ENCODE peak calls at places on chromosomes 1 and 21, in nine cellular contexts. M, B, Y, P, U, L, N, V and Q are unnamed samples.

GRCh38 chr1:42798010-42798409 is 13.2 kb downstream of the TMEM269 start:
- DNase-seq in B (no peak), M (no peak), P (no peak), V (no peak), Y (no peak), U (no peak), N (no peak), L (no peak), Q (no peak)

GRCh38 chr21:16532841-16533240 is 803.1 kb downstream of the USP25 start:
- DNase-seq in Y (no peak), M (no peak), V (no peak), U (peak), L (no peak), B (no peak), P (no peak), N (no peak), Q (no peak)

GRCh38 chr1:87826639-87827345 is 498.1 kb downstream of the LMO4 start:
- DNase-seq in U (peak), M (no peak), B (no peak), L (no peak), V (no peak), Y (no peak), N (peak), P (no peak), Q (no peak)

GRCh38 chr1:20198296-20198695 is 12.0 kb upstream of the PLA2G2C start:
- DNase-seq in V (no peak), Y (no peak), B (no peak), P (no peak), M (no peak), U (no peak), L (no peak), N (no peak), Q (no peak)

GRCh38 chr1:212557739-212558664 is 50.6 kb upstream of the ATF3 start:
- DNase-seq in V (no peak), Y (peak), P (no peak), L (peak), B (no peak), U (peak), N (no peak), M (peak), Q (peak)

GRCh38 chr1:74161494-74161893 is 36.5 kb downstream of the LRRIQ3 start:
- DNase-seq in M (no peak), V (no peak), N (no peak), P (no peak), U (no peak), L (no peak), Y (no peak), B (no peak), Q (no peak)

GRCh38 chr1:222749927-222750326 is 12.9 kb downstream of the FAM177B start:
- DNase-seq in P (no peak), Y (no peak), V (no peak), M (no peak), L (no peak), N (no peak), U (no peak), B (no peak), Q (no peak)

GRCh38 chr1:202081992-202082391 is 40.7 kb upstream of the GPR37L1 start:
- DNase-seq in N (no peak), M (peak), U (no peak), Y (no peak), B (no peak), L (no peak), V (no peak), P (no peak), Q (peak)

GRCh38 chr1:182629674-182630073 is 25.5 kb upstream of the RGS16 start:
- DNase-seq in M (no peak), U (no peak), V (no peak), N (no peak), P (no peak), Y (no peak), L (no peak), B (no peak), Q (no peak)

DNA sequence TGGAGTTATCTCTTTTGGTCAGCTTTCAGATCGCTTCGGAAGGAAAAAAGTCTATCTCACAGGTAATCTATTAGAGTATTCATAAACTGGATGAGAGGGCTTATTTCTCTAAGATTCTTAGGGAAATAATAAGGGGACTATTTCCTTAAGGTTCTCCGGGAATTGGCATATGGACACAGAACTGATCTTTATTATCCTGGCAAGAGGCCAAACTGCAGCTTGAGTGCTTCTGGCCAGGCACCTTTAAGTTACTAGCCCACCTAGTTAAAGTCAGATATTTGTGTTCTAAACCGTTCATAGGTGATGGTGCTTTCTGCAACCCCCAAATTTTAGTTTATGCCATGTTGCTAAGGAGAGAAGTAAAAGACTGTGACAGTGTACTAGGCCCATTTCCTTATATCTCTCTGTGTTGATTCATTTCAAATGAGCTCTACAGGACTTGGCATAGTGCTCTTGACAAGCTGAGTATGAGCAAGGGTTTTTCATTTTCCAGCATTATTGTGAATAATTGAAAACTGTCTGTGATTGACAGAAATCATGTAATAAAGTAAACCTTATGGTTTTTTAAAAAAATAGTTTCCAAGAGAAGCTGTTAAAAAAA is 43.4 kb downstream of the SLC22A15 start:
- DNase-seq in L (no peak), M (no peak), U (no peak), V (no peak), P (no peak), B (no peak), Y (no peak), N (no peak), Q (no peak)
- TF ChIP-seq CTCF in L (no peak), M (no peak), U (no peak), V (no peak), P (no peak), B (no peak), Y (no peak), N (no peak), Q (no peak)

GRCh38 chr1:22889213-22889827 is 83.3 kb downstream of the LACTBL1 start:
- DNase-seq in N (no peak), B (no peak), L (no peak), V (no peak), U (peak), P (peak), Y (no peak), M (peak), Q (peak)
- TF ChIP-seq CTCF in N (peak), B (peak), L (peak), V (peak), U (peak), P (peak), Y (peak), M (peak), Q (peak)

GRCh38 chr1:50329332-50329932 is 93.8 kb downstream of the DMRTA2 start:
- DNase-seq in V (no peak), M (no peak), P (no peak), L (no peak), N (no peak), Y (no peak), B (no peak), U (no peak), Q (peak)
- TF ChIP-seq CTCF in V (peak), M (no peak), P (no peak), L (no peak), N (no peak), Y (no peak), B (no peak), U (no peak), Q (no peak)

GRCh38 chr1:234479866-234480265 is 887 bp upstream of the TARBP1 start:
- DNase-seq in M (no peak), P (no peak), L (no peak), U (no peak), Y (no peak), N (no peak), V (no peak), B (no peak), Q (no peak)

GRCh38 chr1:234477373-234478151 is 1.4 kb downstream of the TARBP1 start:
- DNase-seq in M (no peak), Y (no peak), V (no peak), U (no peak), L (no peak), N (no peak), B (no peak), P (no peak), Q (no peak)

GRCh38 chr1:234479310-234479559 is 256 bp upstream of the TARBP1 start:
- DNase-seq in M (no peak), U (no peak), V (no peak), N (no peak), B (no peak), P (no peak), L (no peak), Y (no peak), Q (no peak)

GRCh38 chr1:234478152-234478480 is 863 bp downstream of the TARBP1 start:
- DNase-seq in B (peak), P (peak), Y (no peak), M (peak), L (no peak), N (no peak), U (peak), V (peak), Q (peak)

DNA sequence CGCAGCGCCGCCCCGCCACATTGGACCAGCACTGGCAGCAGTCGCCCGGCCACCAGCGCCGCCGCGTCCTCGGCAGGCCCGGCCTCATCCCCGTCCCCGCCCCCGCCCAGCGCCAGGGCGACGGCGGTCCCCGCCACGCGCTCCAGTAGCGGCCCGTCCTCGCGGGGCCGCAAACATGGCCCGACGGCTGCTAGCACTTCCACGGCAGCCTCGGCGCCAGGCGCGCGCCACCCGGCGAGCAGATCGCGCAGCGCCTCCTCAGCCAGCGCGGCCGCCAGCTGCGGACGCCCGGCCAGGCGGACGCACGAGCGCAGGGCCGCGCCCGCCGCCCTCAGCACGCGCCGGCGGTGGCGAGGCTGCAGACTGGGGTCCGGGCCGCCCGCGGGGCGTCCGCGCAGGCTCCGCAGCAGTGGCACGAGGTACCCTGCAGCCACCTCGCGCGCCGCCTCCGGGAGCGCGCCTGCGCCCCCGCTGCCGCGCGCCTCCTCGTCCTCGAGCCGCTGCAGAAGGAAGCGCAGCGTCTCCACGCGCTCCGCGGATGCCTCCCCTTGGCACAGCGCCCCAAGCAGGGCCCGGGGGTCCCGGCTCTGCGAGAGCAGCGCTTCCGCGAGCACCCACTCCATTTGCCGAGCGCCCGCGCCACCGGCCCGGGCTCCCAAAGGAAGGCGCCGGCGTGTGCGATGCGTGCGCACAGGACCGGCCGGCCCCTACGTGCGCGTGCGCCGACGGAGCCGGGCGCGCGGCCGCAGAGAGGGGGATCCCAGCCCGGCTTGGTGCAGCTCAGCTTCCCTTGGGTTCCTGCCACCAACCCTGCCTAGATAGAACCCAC is at the start of gene TARBP1:
- DNase-seq in M (peak), P (peak), L (peak), Y (no peak), U (peak), B (peak), N (no peak), V (peak), Q (peak)
- TF ChIP-seq CTCF in M (no peak), P (peak), L (peak), Y (peak), U (peak), B (peak), N (peak), V (peak), Q (no peak)

GRCh38 chr1:174297351-174297750 is 138.0 kb downstream of the RABGAP1L start:
- DNase-seq in U (no peak), M (no peak), P (no peak), Y (no peak), N (no peak), L (no peak), B (no peak), V (no peak), Q (no peak)
- TF ChIP-seq CTCF in U (no peak), M (no peak), P (no peak), Y (no peak), N (no peak), L (no peak), B (no peak), V (no peak), Q (no peak)